ENCODE peak calls at places on chromosomes 5 and 9, in ten cellular contexts. S, L, Y, I, F, P, U, Z, B and C are unnamed samples.
A peak's percentile ranks its signal among the peaks of the same experiment; 100 is the strongest.

GRCh38 chr9:115972802-115973201 is 180.8 kb upstream of the PAPPA start:
- DNase-seq in P (no peak), B (no peak), F (peak; percentile 86), I (no peak), U (no peak), L (no peak), S (no peak), Z (no peak), Y (no peak), C (no peak)

GRCh38 chr9:128027166-128027539 is 40.0 kb downstream of the NAIF1 start:
- DNase-seq in S (no peak), B (no peak), I (no peak), Z (no peak), L (no peak), P (no peak), Y (no peak), U (no peak), F (no peak), C (peak; percentile 17)

GRCh38 chr5:83564069-83564749 is 92.7 kb downstream of the VCAN start:
- DNase-seq in Y (no peak), Z (no peak), P (no peak), S (no peak), I (no peak), F (peak; percentile 44), U (no peak), L (no peak), B (peak; percentile 63), C (no peak)

GRCh38 chr5:1007221-1007680 is 1.4 kb upstream of the NKD2 start:
- DNase-seq in B (no peak), U (no peak), Y (peak; percentile 48), I (peak; percentile 41), S (no peak), L (peak; percentile 5), Z (peak; percentile 41), F (no peak), P (peak; percentile 9), C (peak; percentile 4)

GRCh38 chr5:132262882-132263547 is 5.5 kb downstream of the PDLIM4 start:
- DNase-seq in P (no peak), B (no peak), U (no peak), Y (peak; percentile 27), L (no peak), F (no peak), S (no peak), Z (no peak), I (no peak), C (peak; percentile 2)

GRCh38 chr5:66824476-66824875 is 228.3 kb downstream of the MAST4 start:
- DNase-seq in S (no peak), U (no peak), B (no peak), L (no peak), F (no peak), I (no peak), P (no peak), Y (no peak), Z (no peak), C (no peak)

GRCh38 chr5:118791986-118792734 is 196.2 kb downstream of the DTWD2 start:
- DNase-seq in Z (no peak), Y (no peak), U (peak; percentile 57), I (no peak), P (peak; percentile 43), F (peak; percentile 66), S (no peak), L (peak; percentile 30), B (peak; percentile 75), C (no peak)

GRCh38 chr5:1099931-1100651 is 11.8 kb downstream of the SLC12A7 start:
- DNase-seq in B (peak; percentile 21), L (no peak), I (no peak), U (no peak), P (no peak), Z (no peak), F (no peak), Y (no peak), S (no peak), C (no peak)

GRCh38 chr5:170082701-170083100 is 23.0 kb upstream of the FOXI1 start:
- DNase-seq in P (no peak), F (no peak), S (no peak), U (no peak), B (no peak), L (no peak), I (no peak), Y (no peak), Z (no peak), C (no peak)

GRCh38 chr9:134706522-134706921 is 64.9 kb downstream of the COL5A1 start:
- DNase-seq in S (no peak), Z (peak; percentile 51), L (no peak), Y (no peak), P (no peak), U (no peak), F (no peak), I (no peak), B (peak; percentile 28), C (no peak)

GRCh38 chr9:77710965-77711657 is 63.0 kb upstream of the GNA14 start:
- DNase-seq in U (no peak), B (no peak), I (no peak), P (no peak), S (no peak), L (no peak), Y (no peak), Z (no peak), F (no peak), C (no peak)

GRCh38 chr9:71648453-71648852 is 119.9 kb downstream of the CEMIP2 start:
- DNase-seq in P (no peak), U (no peak), B (no peak), S (no peak), I (no peak), F (no peak), Y (no peak), L (no peak), Z (no peak), C (no peak)

GRCh38 chr9:89436326-89436725 is 61.6 kb downstream of the SEMA4D start:
- DNase-seq in Z (peak; percentile 20), F (no peak), L (no peak), S (no peak), U (no peak), P (no peak), Y (no peak), I (no peak), B (no peak), C (no peak)
- H3K4me1 ChIP-seq in Z (peaks cover 15% of the 10 kb centered on the region), F (peaks cover 9% of the 10 kb centered on the region), L (peaks cover 87% of the 10 kb centered on the region), S (peaks cover 38% of the 10 kb centered on the region), U (no peaks in the 10 kb centered on the region), P (peaks cover 16% of the 10 kb centered on the region), Y (peaks cover 32% of the 10 kb centered on the region), I (no peaks in the 10 kb centered on the region), B (peaks cover 3% of the 10 kb centered on the region), C (peaks cover 30% of the 10 kb centered on the region)

GRCh38 chr9:120920495-120921178 is 6.0 kb downstream of the TRAF1 start:
- DNase-seq in Y (no peak), L (no peak), Z (no peak), B (no peak), U (no peak), P (no peak), I (no peak), F (no peak), S (no peak), C (no peak)

GRCh38 chr9:120919639-120920494 is 6.7 kb downstream of the TRAF1 start:
- DNase-seq in F (no peak), U (no peak), I (no peak), P (no peak), Y (no peak), L (no peak), Z (no peak), S (no peak), B (no peak), C (no peak)

GRCh38 chr9:120923620-120924328 is 2.8 kb downstream of the TRAF1 start:
- DNase-seq in I (no peak), U (no peak), L (no peak), S (no peak), Y (no peak), B (no peak), Z (no peak), F (no peak), P (no peak), C (peak; percentile 0)

GRCh38 chr9:120922404-120923173 is 4.0 kb downstream of the TRAF1 start:
- DNase-seq in L (no peak), P (no peak), Z (no peak), I (no peak), F (no peak), S (no peak), U (no peak), Y (no peak), B (no peak), C (peak; percentile 4)

DNA sequence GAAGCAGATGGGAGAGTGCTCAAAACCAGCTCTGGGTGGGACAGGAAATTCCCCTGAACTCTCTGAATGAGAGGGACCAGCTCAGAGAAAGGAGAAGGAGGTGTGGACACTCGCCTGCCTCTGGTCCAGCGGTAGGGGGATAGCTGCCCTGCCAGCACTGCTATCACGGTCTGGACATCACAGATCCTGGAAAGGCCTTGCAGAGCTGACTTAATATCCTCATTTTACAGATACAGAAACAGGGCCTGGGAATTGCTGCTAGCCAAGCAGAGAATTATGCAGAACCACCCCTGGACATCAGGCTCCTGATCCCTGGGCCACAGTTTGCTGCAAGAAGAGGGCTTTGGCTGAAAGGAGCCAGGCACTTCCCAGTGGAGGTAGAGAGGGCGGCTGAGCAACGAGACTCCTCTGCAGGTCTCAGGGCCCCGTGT is 4.8 kb downstream of the TRAF1 start:
- DNase-seq in I (no peak), L (no peak), Z (no peak), U (no peak), S (no peak), P (no peak), F (no peak), B (no peak), Y (no peak), C (no peak)
- TF ChIP-seq POLR2A in I (no peak), L (no peak), Z (no peak), U (no peak), S (no peak), P (no peak), F (no peak), B (no peak), Y (no peak), C (no peak)

GRCh38 chr5:55900068-55900467 is 48.9 kb downstream of the IL31RA start:
- DNase-seq in P (no peak), I (no peak), U (no peak), F (no peak), B (no peak), Y (no peak), S (no peak), Z (no peak), L (no peak), C (no peak)
- H3K4me1 ChIP-seq in P (no peaks in the 10 kb centered on the region), I (no peaks in the 10 kb centered on the region), U (no peaks in the 10 kb centered on the region), F (peaks cover 26% of the 10 kb centered on the region), B (peaks cover 6% of the 10 kb centered on the region), Y (no peaks in the 10 kb centered on the region), S (no peaks in the 10 kb centered on the region), Z (no peaks in the 10 kb centered on the region), L (no peaks in the 10 kb centered on the region), C (no peaks in the 10 kb centered on the region)

DNA sequence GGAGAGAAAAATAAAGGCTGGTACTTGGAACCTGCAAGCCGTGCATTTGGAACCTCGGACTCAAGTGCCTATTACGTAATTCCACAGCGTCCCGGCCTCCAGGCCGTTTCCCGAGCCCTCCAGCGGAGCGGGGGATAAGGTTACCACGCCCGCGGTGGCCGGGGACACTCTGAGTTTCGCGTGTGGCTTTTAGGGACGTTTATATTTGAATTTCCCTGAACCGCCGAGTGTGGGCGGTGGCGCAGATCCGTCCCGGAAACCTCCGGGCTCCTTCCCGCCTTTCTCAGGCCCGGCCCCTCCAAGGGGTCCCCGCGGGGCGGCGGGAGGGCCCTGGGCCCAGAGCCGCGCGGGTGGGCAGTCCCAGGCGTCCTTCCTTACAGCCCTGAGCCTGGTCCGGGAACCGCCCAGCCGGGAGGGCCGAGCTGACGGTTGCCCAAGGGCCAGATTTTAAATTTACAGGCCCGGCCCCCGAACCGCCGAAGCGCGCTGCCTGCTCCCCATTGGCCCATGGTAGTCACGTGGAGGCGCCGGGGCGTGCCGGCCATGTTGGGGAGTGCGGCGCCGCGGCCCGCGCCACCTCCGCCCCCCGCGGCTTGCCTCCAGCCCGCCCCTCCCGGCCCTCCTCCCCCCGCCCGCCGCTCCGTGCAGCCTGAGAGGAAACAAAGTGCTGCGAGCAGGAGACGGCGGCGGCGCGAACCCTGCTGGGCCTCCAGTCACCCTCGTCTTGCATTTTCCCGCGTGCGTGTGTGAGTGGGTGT is at the start of gene LMNB1:
- DNase-seq in Z (peak; percentile 98), P (peak; percentile 94), B (peak; percentile 94), Y (peak; percentile 98), F (peak; percentile 98), U (peak; percentile 94), S (peak; percentile 73), I (peak; percentile 97), L (peak; percentile 94), C (peak; percentile 96)
- TF ChIP-seq POLR2A in Z (no peak), P (peak; percentile 64), B (peak; percentile 61), Y (no peak), F (peak; percentile 58), U (no peak), S (peak; percentile 45), I (no peak), L (no peak), C (peak; percentile 61)